ENCODE peak calls at places on chromosomes 13 and 19, in four cellular contexts. One of them, this sample, is unnamed.

GRCh38 chr13:30052127-30052526 is 201.7 kb upstream of the UBL3 start:
- DNase-seq in neural progenitor cell: peak; percentile 14
- DNase-seq in GM23248: no peak
- DNase-seq in HCT116: no peak
- DNase-seq in this sample: no peak

GRCh38 chr19:23305555-23305954 is 55.4 kb upstream of the ZNF724 start:
- DNase-seq in HCT116: no peak
- DNase-seq in GM23248: no peak
- DNase-seq in neural progenitor cell: no peak
- DNase-seq in this sample: no peak

GRCh38 chr13:27487776-27488175 is 37.4 kb upstream of the MTIF3 start:
- DNase-seq in neural progenitor cell: no peak
- DNase-seq in GM23248: peak; percentile 33
- DNase-seq in HCT116: no peak
- DNase-seq in this sample: no peak

GRCh38 chr13:110938662-110939421 is 24.0 kb upstream of the ANKRD10 start:
- DNase-seq in HCT116: no peak
- DNase-seq in GM23248: no peak
- DNase-seq in neural progenitor cell: no peak
- DNase-seq in this sample: no peak

GRCh38 chr13:114049026-114049425 is 75.2 kb upstream of the C13orf46 start:
- DNase-seq in HCT116: no peak
- DNase-seq in neural progenitor cell: no peak
- DNase-seq in GM23248: no peak
- DNase-seq in this sample: no peak

GRCh38 chr13:114128624-114129522 is 3.5 kb downstream of the RASA3 start:
- DNase-seq in HCT116: peak; percentile 72
- DNase-seq in neural progenitor cell: no peak
- DNase-seq in GM23248: peak; percentile 98
- DNase-seq in this sample: peak; percentile 77

GRCh38 chr19:53612762-53613526 is 18.9 kb upstream of the DPRX start:
- DNase-seq in neural progenitor cell: peak; percentile 36
- DNase-seq in HCT116: no peak
- DNase-seq in GM23248: no peak
- DNase-seq in this sample: peak; percentile 7

GRCh38 chr19:38064661-38065425 is 157.8 kb downstream of the SIPA1L3 start:
- DNase-seq in GM23248: no peak
- DNase-seq in neural progenitor cell: no peak
- DNase-seq in HCT116: no peak
- DNase-seq in this sample: no peak

GRCh38 chr13:100646030-100646673 is 28.4 kb downstream of the TMTC4 start:
- DNase-seq in GM23248: peak; percentile 47
- DNase-seq in HCT116: peak; percentile 15
- DNase-seq in neural progenitor cell: peak; percentile 59
- DNase-seq in this sample: peak; percentile 48

DNA sequence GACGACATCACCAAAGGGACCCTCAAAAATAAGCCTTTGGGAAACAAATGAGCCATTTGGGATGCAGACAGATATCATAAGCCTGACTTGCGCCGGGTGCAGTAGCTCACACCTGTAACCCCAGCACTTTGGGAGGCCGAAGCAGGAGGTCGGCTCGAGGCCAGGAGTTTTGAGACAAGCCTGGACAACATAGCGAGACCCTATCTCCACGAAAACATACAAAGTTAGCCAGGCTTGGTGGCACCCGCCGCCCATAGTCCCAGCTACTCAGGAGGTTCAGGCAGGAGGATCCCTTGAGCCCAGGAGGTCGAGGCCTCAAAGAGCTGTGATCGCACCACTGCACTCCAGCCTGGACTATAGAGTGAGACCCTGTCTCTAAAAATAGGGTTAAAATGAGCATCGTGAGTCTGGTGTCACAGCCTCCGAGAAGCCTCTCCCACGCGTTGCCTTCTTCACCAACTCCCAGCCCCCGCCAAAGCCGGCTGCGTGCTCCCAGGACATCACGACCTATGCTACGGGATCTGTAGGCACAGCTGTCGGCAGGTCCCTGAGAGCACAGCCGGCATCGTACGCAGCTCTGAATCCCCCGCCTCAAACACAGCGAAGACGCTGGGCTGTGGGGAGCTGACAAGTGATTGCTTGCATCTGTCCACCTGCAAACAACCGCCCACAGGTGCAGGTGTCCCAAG is 1.6 kb downstream of the REXO1 start:
- DNase-seq in GM23248: no peak
- DNase-seq in neural progenitor cell: no peak
- DNase-seq in HCT116: no peak
- DNase-seq in this sample: no peak
- H3K9ac ChIP-seq in GM23248: peak overlapping the region; percentile 99
- H3K9ac ChIP-seq in neural progenitor cell: peak overlapping the region; percentile 99
- H3K9ac ChIP-seq in HCT116: peak overlapping the region; percentile 88
- H3K9ac ChIP-seq in this sample: peak overlapping the region; percentile 98

DNA sequence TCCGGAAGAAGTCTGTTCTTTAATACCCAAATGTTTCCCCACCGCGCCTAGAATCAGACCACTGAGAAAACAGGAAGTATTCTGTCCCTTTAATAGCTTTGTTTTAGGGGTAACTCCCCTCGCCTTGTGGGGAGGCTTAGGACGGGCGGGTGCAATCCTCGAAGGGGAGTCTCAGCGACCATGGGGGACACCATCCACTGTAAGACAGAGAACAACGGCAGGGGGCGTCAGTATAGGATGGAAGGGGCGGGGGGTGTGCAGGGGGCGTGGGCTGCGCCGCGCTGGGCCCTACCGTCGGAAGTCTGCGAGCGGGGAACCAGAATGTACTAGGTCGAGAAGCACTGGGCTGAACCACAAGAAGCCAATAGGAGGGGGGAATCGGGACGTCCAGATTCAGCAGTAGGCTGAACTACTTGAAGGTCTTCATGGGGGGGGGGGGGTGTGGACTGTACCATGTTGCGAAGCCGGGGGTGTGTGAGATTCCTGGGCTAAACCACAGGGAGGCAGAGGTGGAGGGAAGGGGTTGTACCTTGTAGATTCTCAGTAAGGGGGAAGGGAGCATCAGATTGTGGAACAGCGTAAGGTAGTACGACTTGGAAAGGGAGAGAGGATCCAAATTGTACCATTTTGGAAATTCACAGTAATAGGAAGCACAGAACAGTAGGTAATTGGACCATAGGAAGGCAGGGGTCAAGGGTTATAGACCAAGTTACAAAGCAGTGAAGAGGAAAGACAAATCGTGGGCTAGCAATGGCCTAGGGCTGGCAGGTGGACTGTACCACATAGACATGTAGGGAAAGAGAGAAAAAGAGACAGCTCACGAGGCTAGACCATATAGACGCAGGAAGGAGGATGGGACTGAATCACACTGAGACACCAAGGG is 1.0 kb upstream of the DBP start:
- DNase-seq in GM23248: peak; percentile 94
- DNase-seq in neural progenitor cell: peak; percentile 94
- DNase-seq in HCT116: peak; percentile 98
- DNase-seq in this sample: peak; percentile 85
- TF ChIP-seq EZH2phosphoT487 in GM23248: no peak
- TF ChIP-seq EZH2phosphoT487 in neural progenitor cell: no peak
- TF ChIP-seq EZH2phosphoT487 in HCT116: no peak
- TF ChIP-seq EZH2phosphoT487 in this sample: no peak

GRCh38 chr19:1082928-1083816 is 12.0 kb downstream of the POLR2E start:
- DNase-seq in neural progenitor cell: no peak
- DNase-seq in GM23248: no peak
- DNase-seq in HCT116: no peak
- DNase-seq in this sample: no peak

GRCh38 chr19:1082165-1082927 is 12.8 kb downstream of the POLR2E start:
- DNase-seq in neural progenitor cell: peak; percentile 98
- DNase-seq in HCT116: peak; percentile 89
- DNase-seq in GM23248: peak; percentile 40
- DNase-seq in this sample: peak; percentile 70

GRCh38 chr19:1081301-1082164 is 13.6 kb downstream of the POLR2E start:
- DNase-seq in GM23248: no peak
- DNase-seq in HCT116: no peak
- DNase-seq in neural progenitor cell: peak; percentile 76
- DNase-seq in this sample: no peak

GRCh38 chr19:1079566-1080111 is 12.7 kb downstream of the ARHGAP45 start:
- DNase-seq in neural progenitor cell: no peak
- DNase-seq in GM23248: no peak
- DNase-seq in HCT116: no peak
- DNase-seq in this sample: no peak

DNA sequence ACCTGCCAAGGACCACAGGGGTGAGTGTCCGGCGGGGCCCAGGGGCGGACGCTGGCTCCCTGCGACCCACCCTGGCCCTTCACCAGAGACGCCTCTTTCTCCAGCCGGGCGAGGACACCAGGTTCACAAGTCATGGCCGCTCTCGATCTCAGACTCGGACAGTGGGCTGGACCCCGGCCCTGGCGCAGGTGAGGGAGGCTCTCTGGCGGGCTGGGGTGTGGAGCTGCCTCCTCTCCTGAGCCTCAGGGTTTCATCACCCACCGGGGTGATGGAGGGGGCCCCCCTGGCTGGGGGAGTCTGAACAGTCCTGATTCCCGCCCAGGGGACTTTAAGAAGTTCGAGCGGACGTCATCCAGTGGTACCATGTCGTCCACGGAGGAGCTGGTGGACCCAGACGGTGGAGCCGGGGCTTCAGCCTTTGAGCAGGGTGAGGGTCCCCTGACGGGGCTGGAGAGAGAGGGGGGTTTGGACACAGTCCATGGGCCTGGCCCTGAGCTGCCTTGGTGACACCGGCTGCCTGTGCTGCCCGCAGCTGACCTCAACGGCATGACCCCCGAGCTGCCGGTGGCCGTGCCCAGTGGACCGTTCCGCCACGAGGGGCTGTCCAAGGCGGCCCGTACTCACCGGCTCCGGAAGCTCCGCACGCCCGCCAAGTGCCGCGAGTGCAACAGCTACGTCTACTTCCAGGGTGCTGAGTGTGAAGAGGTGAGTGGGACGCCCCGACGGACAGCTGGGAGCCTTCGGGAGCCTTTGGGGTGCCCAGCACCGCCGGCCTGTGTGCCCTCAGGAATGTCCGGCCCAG is 13.6 kb downstream of the ARHGAP45 start:
- DNase-seq in HCT116: no peak
- DNase-seq in GM23248: no peak
- DNase-seq in neural progenitor cell: no peak
- DNase-seq in this sample: no peak
- H3K27ac ChIP-seq in HCT116: no peak overlapping the region
- H3K27ac ChIP-seq in GM23248: no peak overlapping the region
- H3K27ac ChIP-seq in neural progenitor cell: no peak overlapping the region
- H3K27ac ChIP-seq in this sample: no peak overlapping the region

DNA sequence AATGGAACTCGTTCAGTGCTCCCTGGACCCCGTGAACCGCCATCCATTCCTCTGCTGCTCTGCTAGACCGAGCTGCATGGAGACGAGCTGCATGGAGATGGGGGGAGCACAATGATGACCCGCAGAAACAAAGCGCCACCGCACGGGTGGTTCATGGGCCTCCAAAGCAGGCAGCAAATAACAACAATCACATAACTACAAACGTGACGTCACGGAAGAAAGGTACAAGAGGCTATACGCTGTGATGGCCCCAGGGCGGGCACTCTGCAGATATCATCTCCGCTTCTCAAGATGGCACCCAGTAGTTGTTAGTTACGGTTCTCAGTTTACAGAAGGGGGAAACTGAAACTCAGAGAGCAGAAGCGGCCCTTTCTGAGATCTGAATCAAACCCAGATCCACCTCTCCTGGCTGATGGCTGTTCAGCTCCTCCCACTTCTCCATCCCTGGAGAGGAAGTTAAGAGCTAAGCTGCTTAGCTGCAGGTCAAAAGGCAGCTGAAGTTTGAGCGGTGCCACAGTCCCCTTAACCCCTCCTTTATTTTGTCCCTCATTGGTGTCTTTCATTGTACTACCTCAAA is 1.7 kb downstream of the ATP13A1 start:
- DNase-seq in HCT116: no peak
- DNase-seq in GM23248: peak; percentile 12
- DNase-seq in neural progenitor cell: peak; percentile 87
- DNase-seq in this sample: no peak
- H3K9ac ChIP-seq in HCT116: peak overlapping the region; percentile 95
- H3K9ac ChIP-seq in GM23248: peak overlapping the region; percentile 90
- H3K9ac ChIP-seq in neural progenitor cell: no peak overlapping the region
- H3K9ac ChIP-seq in this sample: no peak overlapping the region

GRCh38 chr13:73421310-73421912 is 362.6 kb downstream of the KLF5 start:
- DNase-seq in neural progenitor cell: no peak
- DNase-seq in GM23248: peak; percentile 8
- DNase-seq in HCT116: peak; percentile 92
- DNase-seq in this sample: peak; percentile 96
- TF ChIP-seq EZH2phosphoT487 in neural progenitor cell: no peak
- TF ChIP-seq EZH2phosphoT487 in GM23248: no peak
- TF ChIP-seq EZH2phosphoT487 in HCT116: no peak
- TF ChIP-seq EZH2phosphoT487 in this sample: no peak

GRCh38 chr13:43388282-43389034 is 365.1 kb downstream of the DNAJC15 start:
- DNase-seq in GM23248: no peak
- DNase-seq in HCT116: peak; percentile 16
- DNase-seq in neural progenitor cell: no peak
- DNase-seq in this sample: peak; percentile 77
- H3K27ac ChIP-seq in GM23248: no peak overlapping the region
- H3K27ac ChIP-seq in HCT116: no peak overlapping the region
- H3K27ac ChIP-seq in neural progenitor cell: no peak overlapping the region
- H3K27ac ChIP-seq in this sample: peak overlapping the region; percentile 39

This sample was measured in PC-3.